ENCODE peak calls at places on chromosomes 16 and 17, in seven cellular contexts. O is adrenal gland, T is H1, L is heart right ventricle, Y is choroid plexus epithelial cell, S is AG09319, D is Peyer's patch. E is an unnamed sample.

GRCh38 chr17:66949501-66949900 is 15.0 kb upstream of the CACNG4 start:
- DNase-seq in O (no peak), L (no peak), S (no peak), D (no peak), Y (no peak), T (no peak), E (no peak)

GRCh38 chr17:50307654-50308053 is 33.4 kb downstream of the TMEM92 start:
- DNase-seq in O (no peak), L (no peak), D (no peak), S (no peak), Y (no peak), T (no peak), E (no peak)

GRCh38 chr16:49637511-49637910 is 218.4 kb downstream of the ZNF423 start:
- DNase-seq in T (no peak), O (no peak), L (no peak), D (no peak), Y (no peak), S (no peak), E (no peak)

GRCh38 chr17:61149862-61150362 is 249.7 kb upstream of the TBX2 start:
- DNase-seq in O (no peak), D (no peak), L (no peak), T (no peak), Y (no peak), S (no peak), E (no peak)

GRCh38 chr17:30323262-30323894 is 10.5 kb downstream of the TMIGD1 start:
- DNase-seq in T (no peak), S (no peak), Y (no peak), O (no peak), L (no peak), D (peak; percentile 56), E (no peak)

GRCh38 chr17:50675190-50675589 is 32.5 kb downstream of the ANKRD40 start:
- DNase-seq in D (no peak), S (no peak), O (no peak), Y (no peak), T (no peak), L (no peak), E (no peak)

GRCh38 chr16:11963706-11964105 is 1.3 kb upstream of the TNFRSF17 start:
- DNase-seq in L (no peak), O (no peak), S (no peak), D (no peak), Y (no peak), T (no peak), E (no peak)

GRCh38 chr16:6510261-6510660 is 822.4 kb upstream of the RBFOX1 start:
- DNase-seq in D (no peak), L (no peak), O (no peak), Y (no peak), T (no peak), S (no peak), E (no peak)

GRCh38 chr16:1915732-1916653 is 2.2 kb downstream of the HS3ST6 start:
- DNase-seq in D (no peak), Y (no peak), L (no peak), O (no peak), T (no peak), S (no peak), E (no peak)

GRCh38 chr16:49855280-49855821 is 561 bp downstream of the ZNF423 start:
- DNase-seq in D (peak; percentile 89), T (peak; percentile 56), O (peak; percentile 82), L (peak; percentile 92), Y (peak; percentile 82), S (peak; percentile 44), E (peak; percentile 87)

GRCh38 chr16:50841081-50841886 is 99.4 kb downstream of the CYLD start:
- DNase-seq in Y (peak; percentile 11), S (no peak), L (no peak), D (no peak), O (peak; percentile 40), T (no peak), E (no peak)

GRCh38 chr16:67406111-67406593 is 10.1 kb downstream of the ZDHHC1 start:
- DNase-seq in O (no peak), S (no peak), T (no peak), L (peak; percentile 51), D (no peak), Y (peak; percentile 38), E (no peak)

GRCh38 chr16:23700509-23700908 is 12.5 kb downstream of the ERN2 start:
- DNase-seq in T (no peak), Y (no peak), L (no peak), S (no peak), O (no peak), D (peak; percentile 57), E (no peak)

GRCh38 chr16:16163571-16163970 is 59.7 kb downstream of the ABCC6 start:
- DNase-seq in D (no peak), O (no peak), T (no peak), Y (no peak), L (no peak), S (no peak), E (no peak)

GRCh38 chr17:67585077-67585602 is 132.6 kb upstream of the NOL11 start:
- DNase-seq in L (no peak), O (no peak), D (no peak), Y (no peak), T (no peak), S (no peak), E (no peak)

GRCh38 chr17:37368577-37368976 is 7.2 kb upstream of the C17orf78 start:
- DNase-seq in O (no peak), T (no peak), D (no peak), Y (peak; percentile 59), S (no peak), L (no peak), E (no peak)

GRCh38 chr17:35167666-35168065 is 20.0 kb downstream of the UNC45B start:
- DNase-seq in L (no peak), S (no peak), Y (peak; percentile 9), D (no peak), O (no peak), T (no peak), E (no peak)

DNA sequence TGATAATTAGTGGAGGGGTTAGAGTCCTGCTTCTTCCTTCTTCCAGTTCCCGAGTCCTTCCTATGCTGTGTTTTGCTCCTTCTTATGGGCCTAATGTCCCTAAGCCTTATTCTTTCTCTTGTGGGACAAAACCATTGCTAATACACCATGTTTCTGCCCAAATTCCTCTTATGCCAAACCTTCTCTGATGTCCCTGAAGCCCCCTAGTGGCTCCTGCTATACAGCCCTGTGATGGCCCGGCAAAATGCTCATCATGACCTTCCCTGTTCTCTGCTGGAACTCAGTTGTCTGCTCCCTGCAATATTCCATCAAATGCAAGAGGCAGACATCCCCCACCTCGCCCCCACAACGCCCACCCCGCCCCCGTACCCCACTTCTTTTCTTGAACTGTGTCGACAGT is 171.6 kb downstream of the CDH11 start:
- DNase-seq in O (no peak), D (no peak), Y (no peak), L (no peak), S (no peak), T (no peak), E (no peak)
- TF ChIP-seq CTCF in O (no peak), D (no peak), Y (peak; percentile 53), L (no peak), S (no peak), T (peak; percentile 58), E (no peak)

GRCh38 chr16:71896688-71897368 is 1.5 kb downstream of the IST1 start:
- DNase-seq in D (peak; percentile 46), T (no peak), S (no peak), O (no peak), Y (no peak), L (no peak), E (no peak)

GRCh38 chr16:71895679-71896385 is 501 bp downstream of the IST1 start:
- DNase-seq in T (no peak), O (peak; percentile 51), Y (peak; percentile 67), S (no peak), D (peak; percentile 63), L (peak; percentile 50), E (peak; percentile 50)

GRCh38 chr16:71894921-71895678 is at the start of gene IST1:
- DNase-seq in O (peak; percentile 99), Y (peak; percentile 99), T (peak; percentile 88), L (peak; percentile 98), D (peak; percentile 99), S (peak; percentile 99), E (peak; percentile 97)

GRCh38 chr16:71893888-71894228 is 1.5 kb upstream of the IST1 start:
- DNase-seq in S (no peak), D (no peak), Y (no peak), T (no peak), O (no peak), L (no peak), E (no peak)

DNA sequence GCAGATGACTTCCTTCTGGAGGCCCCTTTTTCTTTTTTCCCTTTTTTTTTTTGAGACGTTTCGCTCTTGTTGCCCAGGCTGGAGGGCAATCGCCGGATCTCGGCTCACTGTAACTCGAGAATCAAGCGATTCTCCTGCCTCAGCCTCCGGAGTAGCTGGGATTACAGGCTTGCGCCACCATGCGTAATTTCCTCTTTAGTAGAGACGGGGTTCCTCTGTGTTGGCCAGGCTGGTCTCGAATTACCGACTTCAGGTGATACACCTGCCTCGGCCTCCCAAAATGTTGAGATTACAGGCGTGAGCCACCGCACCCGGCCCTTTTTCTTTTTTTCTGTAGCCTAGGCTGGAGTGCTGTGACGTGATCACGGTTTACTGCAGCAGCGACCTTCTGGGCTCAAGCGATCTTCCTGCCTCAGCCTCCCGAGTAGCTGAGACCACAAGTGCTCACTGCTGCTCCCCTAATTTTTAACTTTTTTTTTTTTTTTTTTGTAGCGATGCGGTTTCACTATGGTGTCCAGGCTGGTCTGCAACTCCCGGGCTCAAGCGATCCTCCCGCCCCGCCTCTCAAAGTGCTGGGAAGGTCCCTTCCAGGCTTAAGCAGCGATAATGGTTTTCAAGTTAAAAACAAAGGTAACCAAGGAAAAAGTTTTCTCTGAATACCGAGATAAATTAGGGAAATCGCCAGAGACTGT is 956 bp upstream of the IST1 start:
- DNase-seq in D (peak; percentile 82), Y (peak; percentile 79), O (peak; percentile 57), L (no peak), S (no peak), T (peak; percentile 39), E (peak; percentile 38)
- TF ChIP-seq CTCF in D (peak; percentile 6), Y (peak; percentile 25), O (no peak), L (no peak), S (peak; percentile 4), T (no peak), E (no peak)

DNA sequence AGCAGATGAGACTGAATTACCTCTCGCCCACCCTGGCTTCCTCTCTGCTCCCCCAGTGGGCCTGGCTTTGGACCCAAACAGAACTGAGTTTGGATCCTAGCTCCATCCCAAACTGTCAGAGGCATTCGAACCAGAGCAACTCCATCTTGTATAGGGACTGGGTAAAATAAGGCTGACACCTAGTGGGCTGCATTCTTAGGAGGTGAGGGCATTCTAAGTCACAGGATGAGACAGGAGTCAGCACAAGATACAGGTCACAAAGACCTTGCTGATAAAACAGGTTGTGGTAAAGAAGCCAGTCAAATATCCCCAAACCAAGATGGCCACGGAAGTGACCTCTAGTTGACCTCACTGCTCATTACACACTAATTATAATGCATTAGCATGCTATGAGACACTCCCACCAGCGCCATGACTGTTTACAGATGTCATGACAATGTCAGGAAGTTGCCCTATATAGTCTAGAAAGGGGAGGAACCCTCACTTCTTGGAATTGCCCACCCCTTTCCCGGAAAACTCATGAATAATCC is 44.4 kb downstream of the LYRM1 start:
- DNase-seq in O (no peak), S (no peak), T (no peak), Y (peak; percentile 35), L (no peak), D (no peak), E (no peak)
- TF ChIP-seq CTCF in O (no peak), S (no peak), T (no peak), Y (no peak), L (no peak), D (peak; percentile 3), E (no peak)

DNA sequence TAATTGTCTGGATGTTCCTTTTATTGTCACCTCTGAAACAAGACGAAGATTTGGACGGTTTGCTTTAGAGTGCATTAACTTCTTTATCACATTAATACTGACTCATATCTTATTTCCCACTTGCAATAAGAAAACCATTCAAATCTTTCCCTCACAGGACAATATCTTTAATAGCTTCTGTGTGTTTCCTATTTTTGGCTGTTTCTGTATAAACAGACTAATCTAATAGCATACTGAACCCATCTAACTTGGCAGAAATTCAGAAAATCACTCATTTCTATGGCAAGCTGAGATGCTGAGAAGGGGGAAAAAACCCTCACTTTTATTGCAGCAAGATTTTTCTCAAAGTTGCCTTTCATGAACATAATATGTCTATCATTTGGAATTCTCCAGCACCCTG is 524.9 kb downstream of the WWOX start:
- DNase-seq in D (no peak), T (no peak), O (no peak), L (no peak), Y (no peak), S (no peak), E (no peak)
- TF ChIP-seq CTCF in D (no peak), T (no peak), O (no peak), L (no peak), Y (no peak), S (no peak), E (no peak)